ENCODE peak calls at places on chromosomes 3 and 15, in four cellular contexts. V is heart left ventricle, I is IMR-90, W is body of pancreas. U is an unnamed sample. For H3K4me1 and H3K36me3, the result is how much of the 10 kb centered on the place peaks cover.

GRCh38 chr3:25191703-25192102 is 236.4 kb upstream of the RARB start:
- DNase-seq in V (no peak), W (no peak), I (no peak), U (no peak)

GRCh38 chr3:143122089-143122430 is 2.5 kb downstream of the CHST2 start:
- DNase-seq in V (no peak), I (no peak), W (no peak), U (no peak)

GRCh38 chr3:67357610-67358458 is 296.6 kb downstream of the SUCLG2 start:
- DNase-seq in W (peak), I (peak), V (no peak), U (no peak)

GRCh38 chr3:31213869-31214486 is 318.7 kb upstream of the STT3B start:
- DNase-seq in W (no peak), V (no peak), I (no peak), U (peak)

GRCh38 chr3:77917225-77917624 is 877.3 kb downstream of the ROBO2 start:
- DNase-seq in V (no peak), I (no peak), W (no peak), U (no peak)

GRCh38 chr15:101206173-101206572 is 45.7 kb downstream of the CHSY1 start:
- DNase-seq in V (no peak), I (peak), W (no peak), U (no peak)

GRCh38 chr15:83283813-83284562 is 476 bp downstream of the BNC1 start:
- DNase-seq in V (no peak), I (no peak), W (no peak), U (no peak)

GRCh38 chr3:182342252-182342651 is 451.1 kb upstream of the ATP11B start:
- DNase-seq in W (no peak), V (no peak), I (no peak), U (no peak)

GRCh38 chr3:99856437-99857220 is 39.0 kb downstream of the CMSS1 start:
- DNase-seq in V (no peak), W (no peak), I (peak), U (no peak)

GRCh38 chr3:149968216-149968615 is 2.5 kb downstream of the PFN2 start:
- DNase-seq in V (no peak), W (no peak), I (peak), U (no peak)

GRCh38 chr3:193883551-193883950 is 252.4 kb upstream of the HES1 start:
- DNase-seq in V (no peak), W (no peak), I (peak), U (no peak)

GRCh38 chr15:68277131-68277604 is 377 bp upstream of the FEM1B start:
- DNase-seq in I (peak), W (peak), V (peak), U (peak)

GRCh38 chr15:89668174-89668573 is 11.0 kb downstream of the PLIN1 start:
- DNase-seq in I (no peak), V (no peak), W (no peak), U (no peak)
- H3K4me1 ChIP-seq in I (under half), V (under half), W (under half), U (under half)

GRCh38 chr3:4720316-4721075 is 227.3 kb downstream of the ITPR1 start:
- DNase-seq in W (peak), V (peak), I (peak), U (peak)
- TF ChIP-seq POLR2A in W (no peak), V (no peak), I (no peak), U (no peak)

DNA sequence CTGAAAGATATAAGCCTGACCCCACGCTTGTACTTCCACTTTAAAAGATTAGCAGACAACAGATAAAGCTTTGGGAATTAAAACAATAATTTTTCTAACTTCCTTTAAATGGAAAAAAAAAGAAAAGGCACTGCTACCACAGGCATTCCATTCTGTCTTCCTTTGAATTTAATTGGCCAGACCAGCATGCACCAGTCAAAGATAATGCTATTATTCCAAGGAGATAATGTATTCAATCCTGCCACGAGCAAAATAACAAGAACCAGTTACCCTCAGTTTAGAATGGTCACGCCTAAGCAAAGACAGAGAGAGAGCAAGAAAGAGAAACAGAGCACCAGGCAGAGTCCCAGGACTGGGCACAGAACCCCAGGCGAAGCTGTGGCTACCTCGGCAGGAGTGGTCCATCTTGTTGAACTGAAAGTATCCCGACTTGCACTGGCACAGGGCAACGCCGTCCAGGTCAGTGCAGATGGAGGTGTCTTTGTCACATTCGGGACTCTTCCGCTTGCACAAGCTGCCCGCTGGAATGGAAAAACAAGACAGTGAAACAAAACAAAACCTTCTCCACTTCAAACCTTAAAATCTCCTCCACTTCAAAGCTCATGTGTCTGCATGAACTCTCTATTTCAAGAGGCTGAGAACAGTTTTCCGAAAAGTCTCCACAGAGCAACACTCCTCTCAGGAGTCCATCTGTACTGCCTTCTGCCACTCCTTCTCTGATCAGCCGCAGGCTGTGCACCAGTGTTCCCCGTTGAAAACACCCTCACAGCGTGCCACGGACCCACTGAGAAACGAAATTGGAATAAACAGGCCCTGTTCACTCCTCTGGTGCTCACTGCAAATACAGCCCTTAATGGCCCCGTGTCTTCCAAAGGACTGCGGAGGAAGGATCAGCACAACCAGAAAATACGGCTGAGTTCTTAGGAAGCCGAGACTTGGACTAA is 58.2 kb downstream of the HEG1 start:
- DNase-seq in V (no peak), I (no peak), W (no peak), U (no peak)
- H3K36me3 ChIP-seq in V (under half), I (half or more), W (under half), U (under half)

GRCh38 chr15:40091861-40092415 is 16.7 kb downstream of the BMF start:
- DNase-seq in V (no peak), W (no peak), I (no peak), U (no peak)
- H3K4me1 ChIP-seq in V (under half), W (half or more), I (half or more), U (half or more)

DNA sequence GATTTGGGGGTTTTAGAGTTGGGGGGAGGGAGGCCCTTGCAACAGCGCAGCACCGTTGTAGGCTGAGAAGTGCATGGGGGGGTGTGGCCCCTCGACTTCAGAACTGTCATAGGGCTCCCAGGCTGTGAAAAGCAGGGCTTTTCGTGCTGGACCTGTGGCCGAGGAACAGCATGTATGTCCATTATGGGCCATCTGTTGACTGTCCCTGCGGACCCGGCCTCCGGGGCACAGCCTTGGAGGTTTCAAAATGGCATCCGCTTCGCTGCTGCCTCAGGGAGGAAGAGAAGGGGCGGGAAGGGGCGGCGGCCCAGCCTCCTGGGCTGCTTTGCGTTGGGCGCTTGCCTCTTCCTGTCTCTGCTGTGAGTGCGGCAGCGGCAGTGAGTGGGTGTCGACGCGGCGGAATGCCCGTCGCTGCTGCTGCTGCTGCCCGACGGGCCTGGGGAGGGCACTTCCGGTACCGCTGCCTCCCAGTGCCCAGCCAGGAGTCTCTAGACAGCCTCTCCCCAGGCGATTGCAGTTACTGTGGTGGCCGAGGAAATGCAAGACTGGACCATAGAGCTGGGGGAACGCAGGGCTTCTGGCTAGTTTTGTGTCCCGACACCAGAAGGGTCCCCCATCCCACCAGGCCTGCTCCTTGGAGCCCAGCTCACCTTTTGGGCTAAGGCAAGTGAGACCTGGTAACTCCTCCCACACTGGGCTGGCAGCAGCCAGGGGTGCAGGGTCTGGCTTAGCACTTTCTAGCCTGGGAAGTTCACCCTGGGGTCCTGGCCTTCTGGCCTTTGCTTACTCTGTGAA is 1.9 kb downstream of the GNAI2 start:
- DNase-seq in I (peak), V (peak), W (peak), U (peak)
- TF ChIP-seq POLR2A in I (no peak), V (no peak), W (no peak), U (peak)

DNA sequence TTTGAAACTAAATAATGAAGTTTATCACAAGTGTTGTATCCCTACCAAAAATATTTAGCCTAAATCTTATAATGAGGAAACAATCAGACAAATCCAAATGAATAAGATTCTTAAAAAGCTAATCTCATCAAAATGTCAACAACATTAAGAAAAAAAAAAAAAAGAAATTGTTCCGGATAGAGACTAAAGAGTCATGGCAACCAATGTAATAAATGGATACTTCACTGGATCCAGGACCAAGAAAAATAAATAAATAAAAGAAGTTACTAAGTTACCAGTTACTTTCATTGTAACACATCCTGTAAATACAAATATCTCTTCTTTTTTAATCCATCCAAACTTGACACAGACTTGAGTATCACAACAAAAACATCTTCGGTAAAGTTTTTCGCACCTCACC is 607 bp downstream of the MRPL47 start:
- DNase-seq in V (no peak), I (no peak), W (no peak), U (no peak)
- H3K36me3 ChIP-seq in V (under half), I (under half), W (under half), U (under half)

GRCh38 chr3:151816091-151816604 is 2.2 kb downstream of the AADAC start:
- DNase-seq in V (no peak), I (peak), W (peak), U (peak)
- H3K4me1 ChIP-seq in V (under half), I (under half), W (under half), U (under half)

U was measured in transverse colon.